ENCODE peak calls at places on chromosomes 12 and 14, in four cellular contexts. One of them, this sample, is unnamed.
A peak's percentile ranks its signal among the peaks of the same experiment; 100 is the strongest.

GRCh38 chr12:11943919-11944318 is 126.8 kb upstream of the BCL2L14 start:
- DNase-seq in NB4: no peak
- DNase-seq in glutamatergic neuron: no peak
- DNase-seq in tibial nerve: no peak
- DNase-seq in this sample: no peak

GRCh38 chr14:64998455-64998931 is 11.8 kb downstream of the FNTB start:
- DNase-seq in NB4: peak; percentile 20
- DNase-seq in glutamatergic neuron: no peak
- DNase-seq in tibial nerve: no peak
- DNase-seq in this sample: no peak

GRCh38 chr12:57483466-57483865 is 3.8 kb upstream of the ARHGAP9 start:
- DNase-seq in NB4: no peak
- DNase-seq in glutamatergic neuron: no peak
- DNase-seq in tibial nerve: no peak
- DNase-seq in this sample: no peak

GRCh38 chr12:66409195-66409871 is 107.0 kb downstream of the HELB start:
- DNase-seq in NB4: peak; percentile 89
- DNase-seq in glutamatergic neuron: no peak
- DNase-seq in tibial nerve: no peak
- DNase-seq in this sample: peak; percentile 14

GRCh38 chr14:22807432-22808087 is 7.7 kb downstream of the SLC7A7 start:
- DNase-seq in NB4: no peak
- DNase-seq in glutamatergic neuron: no peak
- DNase-seq in tibial nerve: no peak
- DNase-seq in this sample: no peak

GRCh38 chr12:2672863-2673262 is 121.9 kb upstream of the FKBP4 start:
- DNase-seq in NB4: no peak
- DNase-seq in glutamatergic neuron: no peak
- DNase-seq in tibial nerve: no peak
- DNase-seq in this sample: no peak

GRCh38 chr12:105083551-105084105 is 630 bp downstream of the ALDH1L2 start:
- DNase-seq in NB4: peak; percentile 65
- DNase-seq in glutamatergic neuron: peak; percentile 66
- DNase-seq in tibial nerve: peak; percentile 47
- DNase-seq in this sample: peak; percentile 22

GRCh38 chr12:95672166-95672565 is 118.4 kb downstream of the NTN4 start:
- DNase-seq in NB4: no peak
- DNase-seq in glutamatergic neuron: no peak
- DNase-seq in tibial nerve: no peak
- DNase-seq in this sample: no peak

GRCh38 chr12:113680868-113681267 is 209.2 kb upstream of the LHX5 start:
- DNase-seq in NB4: no peak
- DNase-seq in glutamatergic neuron: no peak
- DNase-seq in tibial nerve: no peak
- DNase-seq in this sample: no peak

GRCh38 chr12:27229367-27229766 is 14.7 kb upstream of the STK38L start:
- DNase-seq in NB4: peak; percentile 60
- DNase-seq in glutamatergic neuron: no peak
- DNase-seq in tibial nerve: no peak
- DNase-seq in this sample: no peak

GRCh38 chr14:43540948-43541347 is 966.1 kb downstream of the FSCB start:
- DNase-seq in NB4: peak; percentile 19
- DNase-seq in glutamatergic neuron: no peak
- DNase-seq in tibial nerve: no peak
- DNase-seq in this sample: peak; percentile 14

GRCh38 chr14:43535231-43535838 is 971.7 kb downstream of the FSCB start:
- DNase-seq in NB4: no peak
- DNase-seq in glutamatergic neuron: no peak
- DNase-seq in tibial nerve: no peak
- DNase-seq in this sample: no peak

GRCh38 chr14:43541356-43541755 is 965.7 kb downstream of the FSCB start:
- DNase-seq in NB4: no peak
- DNase-seq in glutamatergic neuron: no peak
- DNase-seq in tibial nerve: no peak
- DNase-seq in this sample: no peak

GRCh38 chr14:43539210-43539609 is 967.9 kb downstream of the FSCB start:
- DNase-seq in NB4: no peak
- DNase-seq in glutamatergic neuron: no peak
- DNase-seq in tibial nerve: no peak
- DNase-seq in this sample: no peak
- TF ChIP-seq CTCF in NB4: no peak
- TF ChIP-seq CTCF in glutamatergic neuron: no peak
- TF ChIP-seq CTCF in tibial nerve: peak; percentile 34
- TF ChIP-seq CTCF in this sample: peak; percentile 45

GRCh38 chr14:37591941-37592287 is 3.1 kb downstream of the FOXA1 start:
- DNase-seq in NB4: no peak
- DNase-seq in glutamatergic neuron: no peak
- DNase-seq in tibial nerve: no peak
- DNase-seq in this sample: no peak

GRCh38 chr14:37590810-37591139 is 4.3 kb downstream of the FOXA1 start:
- DNase-seq in NB4: no peak
- DNase-seq in glutamatergic neuron: no peak
- DNase-seq in tibial nerve: no peak
- DNase-seq in this sample: no peak

GRCh38 chr14:37590096-37590809 is 4.8 kb downstream of the FOXA1 start:
- DNase-seq in NB4: no peak
- DNase-seq in glutamatergic neuron: no peak
- DNase-seq in tibial nerve: no peak
- DNase-seq in this sample: no peak

GRCh38 chr14:37592288-37593274 is 2.5 kb downstream of the FOXA1 start:
- DNase-seq in NB4: no peak
- DNase-seq in glutamatergic neuron: no peak
- DNase-seq in tibial nerve: no peak
- DNase-seq in this sample: peak; percentile 40

GRCh38 chr14:37591311-37591940 is 3.6 kb downstream of the FOXA1 start:
- DNase-seq in NB4: no peak
- DNase-seq in glutamatergic neuron: peak; percentile 64
- DNase-seq in tibial nerve: no peak
- DNase-seq in this sample: peak; percentile 61
- TF ChIP-seq CTCF in NB4: no peak
- TF ChIP-seq CTCF in glutamatergic neuron: no peak
- TF ChIP-seq CTCF in tibial nerve: no peak
- TF ChIP-seq CTCF in this sample: peak; percentile 29

GRCh38 chr12:132544173-132544468 is 54.2 kb downstream of the FBRSL1 start:
- DNase-seq in NB4: peak; percentile 38
- DNase-seq in glutamatergic neuron: no peak
- DNase-seq in tibial nerve: no peak
- DNase-seq in this sample: no peak
- TF ChIP-seq CTCF in NB4: no peak
- TF ChIP-seq CTCF in glutamatergic neuron: no peak
- TF ChIP-seq CTCF in tibial nerve: no peak
- TF ChIP-seq CTCF in this sample: no peak

DNA sequence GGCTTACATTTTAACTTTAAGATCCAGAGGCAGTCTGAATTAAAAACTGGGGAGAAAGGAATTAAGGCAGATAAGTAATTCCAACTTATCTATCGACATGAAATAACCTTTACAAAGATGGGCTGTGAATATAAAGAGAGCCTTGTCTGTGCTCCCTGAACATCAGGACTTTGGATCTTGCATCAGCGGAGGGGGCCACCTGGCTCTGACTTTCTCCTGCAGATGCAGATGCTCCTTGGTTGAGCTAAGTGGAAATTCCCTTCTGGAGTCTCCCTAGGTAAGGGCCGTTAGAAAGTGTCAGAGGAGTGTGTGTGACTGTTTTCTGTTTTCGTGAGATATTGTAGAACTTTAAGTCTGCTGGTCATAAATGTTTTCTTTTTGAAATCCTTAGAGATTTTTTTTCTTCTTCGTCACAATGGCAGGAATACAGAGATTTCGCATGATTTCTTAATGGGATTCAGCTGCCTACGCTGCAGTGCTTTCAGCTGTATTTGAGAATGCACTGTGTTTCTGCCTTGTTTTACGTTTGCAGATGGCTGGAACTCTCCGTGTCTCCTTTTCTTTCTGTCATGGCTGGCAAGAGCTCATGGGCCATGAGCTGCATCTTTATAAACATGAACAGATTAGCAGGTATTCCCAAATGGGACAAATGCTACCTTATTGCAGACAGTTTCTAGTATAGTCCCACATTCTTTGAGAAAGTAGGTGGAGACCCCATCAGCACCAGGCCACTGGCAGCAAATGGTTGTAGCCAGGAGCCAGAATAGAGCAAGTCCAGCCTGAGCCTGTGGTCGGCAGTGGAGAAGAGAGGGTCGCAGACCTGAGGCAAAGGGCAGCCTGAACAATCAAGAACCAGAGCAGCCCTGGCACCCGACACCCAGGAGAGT is 76.2 kb upstream of the FRMD6 start:
- DNase-seq in NB4: no peak
- DNase-seq in glutamatergic neuron: no peak
- DNase-seq in tibial nerve: peak; percentile 14
- DNase-seq in this sample: no peak
- TF ChIP-seq CTCF in NB4: no peak
- TF ChIP-seq CTCF in glutamatergic neuron: no peak
- TF ChIP-seq CTCF in tibial nerve: no peak
- TF ChIP-seq CTCF in this sample: no peak

GRCh38 chr12:6234906-6235305 is 34.7 kb downstream of the CD9 start:
- DNase-seq in NB4: no peak
- DNase-seq in glutamatergic neuron: no peak
- DNase-seq in tibial nerve: no peak
- DNase-seq in this sample: no peak

GRCh38 chr12:6235499-6235898 is 35.3 kb downstream of the CD9 start:
- DNase-seq in NB4: no peak
- DNase-seq in glutamatergic neuron: no peak
- DNase-seq in tibial nerve: no peak
- DNase-seq in this sample: peak; percentile 35

GRCh38 chr12:6231359-6232268 is 31.4 kb downstream of the CD9 start:
- DNase-seq in NB4: peak; percentile 33
- DNase-seq in glutamatergic neuron: no peak
- DNase-seq in tibial nerve: no peak
- DNase-seq in this sample: no peak

GRCh38 chr12:6234214-6234613 is 34.0 kb downstream of the CD9 start:
- DNase-seq in NB4: no peak
- DNase-seq in glutamatergic neuron: no peak
- DNase-seq in tibial nerve: no peak
- DNase-seq in this sample: no peak

GRCh38 chr12:6233121-6233971 is 33.1 kb downstream of the CD9 start:
- DNase-seq in NB4: peak; percentile 72
- DNase-seq in glutamatergic neuron: no peak
- DNase-seq in tibial nerve: no peak
- DNase-seq in this sample: no peak
- TF ChIP-seq CTCF in NB4: no peak
- TF ChIP-seq CTCF in glutamatergic neuron: no peak
- TF ChIP-seq CTCF in tibial nerve: no peak
- TF ChIP-seq CTCF in this sample: no peak

GRCh38 chr12:5435161-5435560 is 3.3 kb downstream of the NTF3 start:
- DNase-seq in NB4: no peak
- DNase-seq in glutamatergic neuron: no peak
- DNase-seq in tibial nerve: no peak
- DNase-seq in this sample: no peak

GRCh38 chr12:5432011-5432400 is at the start of gene NTF3:
- DNase-seq in NB4: no peak
- DNase-seq in glutamatergic neuron: peak; percentile 53
- DNase-seq in tibial nerve: no peak
- DNase-seq in this sample: peak; percentile 60

GRCh38 chr12:5434647-5434968 is 2.7 kb downstream of the NTF3 start:
- DNase-seq in NB4: no peak
- DNase-seq in glutamatergic neuron: no peak
- DNase-seq in tibial nerve: no peak
- DNase-seq in this sample: no peak

GRCh38 chr12:5433840-5434646 is 2.1 kb downstream of the NTF3 start:
- DNase-seq in NB4: no peak
- DNase-seq in glutamatergic neuron: no peak
- DNase-seq in tibial nerve: no peak
- DNase-seq in this sample: no peak

GRCh38 chr12:5433081-5433839 is 1.4 kb downstream of the NTF3 start:
- DNase-seq in NB4: no peak
- DNase-seq in glutamatergic neuron: peak; percentile 53
- DNase-seq in tibial nerve: no peak
- DNase-seq in this sample: peak; percentile 62
- TF ChIP-seq CTCF in NB4: no peak
- TF ChIP-seq CTCF in glutamatergic neuron: no peak
- TF ChIP-seq CTCF in tibial nerve: no peak
- TF ChIP-seq CTCF in this sample: no peak

GRCh38 chr12:67929373-67929772 is 59.9 kb upstream of the IFNG-AS1 start:
- DNase-seq in NB4: no peak
- DNase-seq in glutamatergic neuron: no peak
- DNase-seq in tibial nerve: no peak
- DNase-seq in this sample: no peak
- TF ChIP-seq CTCF in NB4: no peak
- TF ChIP-seq CTCF in glutamatergic neuron: no peak
- TF ChIP-seq CTCF in tibial nerve: no peak
- TF ChIP-seq CTCF in this sample: no peak